ENCODE peak calls at places on chromosomes 7 and 10, in four cellular contexts. U is neural crest cell; W is activated CD4-positive, alpha-beta T cell treated with anti-CD3 and anti-CD28 coated beads for 36 hours; D is activated CD8-positive, alpha-beta memory T cell treated with anti-CD3 and anti-CD28 coated beads for 24 hours. Q is an unnamed sample.
A peak's percentile ranks its signal among the peaks of the same experiment; 100 is the strongest.

GRCh38 chr7:68269410-68269809 is 1272.8 kb downstream of the TYW1 start:
- DNase-seq in W (no peak), U (no peak), D (no peak), Q (no peak)

GRCh38 chr7:43283706-43284105 is 171.3 kb downstream of the HECW1 start:
- DNase-seq in U (no peak), D (no peak), W (no peak), Q (no peak)

GRCh38 chr10:44569193-44570091 is 184.5 kb upstream of the CXCL12 start:
- DNase-seq in W (no peak), U (no peak), D (no peak), Q (no peak)

GRCh38 chr7:55144955-55145342 is 126.1 kb downstream of the EGFR start:
- DNase-seq in D (no peak), U (no peak), W (no peak), Q (no peak)

GRCh38 chr7:130421685-130422084 is 19.1 kb downstream of the CEP41 start:
- DNase-seq in W (peak; percentile 58), D (no peak), U (no peak), Q (no peak)

GRCh38 chr7:24821045-24821853 is 64.0 kb upstream of the GSDME start:
- DNase-seq in D (peak; percentile 84), U (no peak), W (peak; percentile 90), Q (no peak)

GRCh38 chr7:157004050-157004838 is 6.2 kb downstream of the MNX1 start:
- DNase-seq in U (no peak), D (peak; percentile 59), W (peak; percentile 38), Q (peak; percentile 65)

GRCh38 chr7:82244947-82245346 is 198.6 kb downstream of the CACNA2D1 start:
- DNase-seq in D (no peak), W (no peak), U (no peak), Q (no peak)

GRCh38 chr10:12181065-12181775 is 14.5 kb downstream of the NUDT5 start:
- DNase-seq in D (peak; percentile 82), U (no peak), W (peak; percentile 82), Q (no peak)

GRCh38 chr10:116611153-116611545 is 9.6 kb upstream of the PNLIPRP2 start:
- DNase-seq in D (no peak), W (no peak), U (no peak), Q (no peak)

GRCh38 chr10:44926771-44927751 is 15.9 kb downstream of the TMEM72 start:
- DNase-seq in U (no peak), W (no peak), D (peak; percentile 30), Q (no peak)